ENCODE peak calls at places on chromosomes 11 and 22, in seven cellular contexts. I is fibroblast of lung; P is CD8-positive, alpha-beta T cell; V is tibial artery; R is aorta; Y is thoracic aorta; G is adrenal gland. X is an unnamed sample.
A peak's percentile ranks its signal among the peaks of the same experiment; 100 is the strongest.

GRCh38 chr11:32229566-32230240 is 138.8 kb downstream of the RCN1 start:
- DNase-seq in P (no peak), I (no peak), V (no peak), R (no peak), Y (no peak), G (no peak), X (no peak)

GRCh38 chr11:12755510-12755909 is 81.3 kb downstream of the TEAD1 start:
- DNase-seq in P (no peak), G (no peak), R (no peak), Y (no peak), I (no peak), V (no peak), X (no peak)

GRCh38 chr22:19885841-19886592 is 31.3 kb upstream of the GNB1L start:
- DNase-seq in P (no peak), I (no peak), V (peak; percentile 56), R (peak; percentile 47), G (no peak), Y (no peak), X (no peak)

GRCh38 chr11:33257160-33257896 is at the start of gene HIPK3:
- DNase-seq in V (peak; percentile 91), G (peak; percentile 82), I (peak; percentile 75), P (peak; percentile 63), R (peak; percentile 92), Y (peak; percentile 48), X (peak; percentile 91)

GRCh38 chr11:102762414-102762813 is 18.0 kb downstream of the MMP10 start:
- DNase-seq in G (no peak), R (no peak), P (no peak), Y (no peak), V (no peak), I (peak; percentile 28), X (no peak)

GRCh38 chr11:77660947-77661346 is 23.4 kb upstream of the CLNS1A start:
- DNase-seq in R (no peak), G (no peak), V (no peak), I (no peak), P (no peak), Y (no peak), X (peak; percentile 69)

GRCh38 chr11:126415128-126415527 is 59.6 kb downstream of the ST3GAL4 start:
- DNase-seq in P (no peak), Y (peak; percentile 61), I (peak; percentile 96), V (peak; percentile 93), R (peak; percentile 92), G (peak; percentile 63), X (no peak)

GRCh38 chr22:28414017-28414416 is 265.6 kb downstream of the TTC28 start:
- DNase-seq in Y (no peak), G (no peak), P (no peak), R (no peak), I (no peak), V (no peak), X (no peak)

GRCh38 chr11:13384837-13385417 is 78.1 kb downstream of the BTBD10 start:
- DNase-seq in R (no peak), I (peak; percentile 61), G (no peak), V (no peak), P (no peak), Y (no peak), X (peak; percentile 81)

GRCh38 chr11:111476961-111477360 is 35.2 kb downstream of the BTG4 start:
- DNase-seq in R (no peak), Y (no peak), G (no peak), P (no peak), V (no peak), I (peak; percentile 17), X (no peak)
- H3K27ac ChIP-seq in R (no peak overlapping the region), Y (no peak overlapping the region), G (no peak overlapping the region), P (no peak overlapping the region), V (no peak overlapping the region), I (no peak overlapping the region), X (no peak overlapping the region)

GRCh38 chr11:114301927-114302326 is 5.7 kb downstream of the NNMT start:
- DNase-seq in V (no peak), P (no peak), I (no peak), G (no peak), R (no peak), Y (no peak), X (no peak)
- H3K27ac ChIP-seq in V (no peak overlapping the region), P (no peak overlapping the region), I (no peak overlapping the region), G (no peak overlapping the region), R (no peak overlapping the region), Y (no peak overlapping the region), X (no peak overlapping the region)

GRCh38 chr11:86193297-86194095 is 51.1 kb upstream of the EED start:
- DNase-seq in R (peak; percentile 80), I (peak; percentile 84), G (peak; percentile 64), P (peak; percentile 36), Y (peak; percentile 44), V (no peak), X (peak; percentile 99)
- H3K27ac ChIP-seq in R (no peak overlapping the region), I (no peak overlapping the region), G (peak overlapping the region; percentile 77), P (no peak overlapping the region), Y (no peak overlapping the region), V (no peak overlapping the region), X (peak overlapping the region; percentile 94)

GRCh38 chr11:116980136-116980793 is 118.0 kb downstream of the SIK3 start:
- DNase-seq in G (no peak), P (no peak), R (no peak), Y (no peak), I (no peak), V (no peak), X (no peak)
- H3K27ac ChIP-seq in G (no peak overlapping the region), P (peak overlapping the region; percentile 50), R (no peak overlapping the region), Y (no peak overlapping the region), I (no peak overlapping the region), V (no peak overlapping the region), X (no peak overlapping the region)

GRCh38 chr11:85787809-85788805 is 22.8 kb downstream of the SYTL2 start:
- DNase-seq in I (no peak), V (no peak), R (no peak), G (no peak), P (no peak), Y (no peak), X (no peak)
- H3K27ac ChIP-seq in I (no peak overlapping the region), V (no peak overlapping the region), R (no peak overlapping the region), G (no peak overlapping the region), P (no peak overlapping the region), Y (no peak overlapping the region), X (no peak overlapping the region)

GRCh38 chr11:3165916-3166267 is 782 bp upstream of the OSBPL5 start:
- DNase-seq in Y (no peak), R (peak; percentile 29), P (no peak), V (peak; percentile 62), G (peak; percentile 19), I (no peak), X (no peak)
- H3K27ac ChIP-seq in Y (peak overlapping the region; percentile 83), R (no peak overlapping the region), P (no peak overlapping the region), V (peak overlapping the region; percentile 90), G (no peak overlapping the region), I (no peak overlapping the region), X (no peak overlapping the region)

DNA sequence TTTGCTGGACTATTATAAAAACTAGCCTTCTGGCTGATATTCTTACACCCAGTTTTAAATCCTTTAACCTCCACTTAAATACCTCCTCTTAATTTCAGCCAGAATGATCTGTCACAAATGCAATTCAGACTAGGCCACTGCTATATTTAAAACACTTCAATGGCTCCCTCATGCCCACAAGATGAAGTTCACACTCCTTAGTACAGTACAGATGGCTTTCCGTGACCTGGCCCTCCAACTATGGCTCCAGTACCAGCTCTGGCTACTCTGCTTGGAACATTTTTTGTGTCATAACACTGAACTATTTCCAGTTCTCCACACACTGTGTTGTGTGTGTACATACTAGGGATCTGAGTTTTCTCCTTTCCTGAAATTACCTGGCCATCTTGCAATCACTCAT is 353.4 kb downstream of the SOX6 start:
- DNase-seq in V (no peak), P (no peak), Y (no peak), R (no peak), G (no peak), I (no peak), X (no peak)
- H3K27ac ChIP-seq in V (no peak overlapping the region), P (no peak overlapping the region), Y (no peak overlapping the region), R (no peak overlapping the region), G (no peak overlapping the region), I (no peak overlapping the region), X (no peak overlapping the region)

GRCh38 chr11:65274734-65275682 is 13.2 kb downstream of the POLA2 start:
- DNase-seq in R (peak; percentile 76), Y (peak; percentile 32), G (peak; percentile 84), P (peak; percentile 13), V (peak; percentile 81), I (peak; percentile 96), X (peak; percentile 68)
- H3K27ac ChIP-seq in R (no peak overlapping the region), Y (no peak overlapping the region), G (peak overlapping the region; percentile 67), P (no peak overlapping the region), V (peak overlapping the region; percentile 24), I (peak overlapping the region; percentile 67), X (no peak overlapping the region)